ENCODE peak calls at places on chromosomes 5 and 9, in five cellular contexts. One of them, this sample, is unnamed.
A peak's percentile ranks its signal among the peaks of the same experiment; 100 is the strongest.

GRCh38 chr9:81396528-81396927 is 292.8 kb downstream of the TLE1 start:
- DNase-seq in fibroblast of lung: no peak
- DNase-seq in body of pancreas: no peak
- DNase-seq in epithelial cell of esophagus: no peak
- DNase-seq in progenitor cell of endocrine pancreas: no peak
- DNase-seq in this sample: no peak

GRCh38 chr5:177430146-177430951 is 3.9 kb downstream of the GRK6 start:
- DNase-seq in fibroblast of lung: no peak
- DNase-seq in body of pancreas: no peak
- DNase-seq in epithelial cell of esophagus: peak; percentile 72
- DNase-seq in progenitor cell of endocrine pancreas: no peak
- DNase-seq in this sample: no peak

GRCh38 chr5:175120412-175120811 is 323.6 kb downstream of the DRD1 start:
- DNase-seq in fibroblast of lung: no peak
- DNase-seq in body of pancreas: no peak
- DNase-seq in epithelial cell of esophagus: no peak
- DNase-seq in progenitor cell of endocrine pancreas: no peak
- DNase-seq in this sample: no peak

GRCh38 chr5:88675758-88676636 is 207.0 kb downstream of the MEF2C start:
- DNase-seq in fibroblast of lung: peak; percentile 99
- DNase-seq in body of pancreas: peak; percentile 49
- DNase-seq in epithelial cell of esophagus: peak; percentile 51
- DNase-seq in progenitor cell of endocrine pancreas: no peak
- DNase-seq in this sample: no peak

GRCh38 chr5:135234242-135235000 is 164.6 kb downstream of the MACROH2A1 start:
- DNase-seq in fibroblast of lung: no peak
- DNase-seq in body of pancreas: no peak
- DNase-seq in epithelial cell of esophagus: no peak
- DNase-seq in progenitor cell of endocrine pancreas: no peak
- DNase-seq in this sample: no peak

GRCh38 chr5:177130211-177131018 is 3.2 kb upstream of the NSD1 start:
- DNase-seq in fibroblast of lung: peak; percentile 39
- DNase-seq in body of pancreas: no peak
- DNase-seq in epithelial cell of esophagus: peak; percentile 52
- DNase-seq in progenitor cell of endocrine pancreas: no peak
- DNase-seq in this sample: no peak

GRCh38 chr5:68116408-68116807 is 99.1 kb upstream of the PIK3R1 start:
- DNase-seq in fibroblast of lung: no peak
- DNase-seq in body of pancreas: no peak
- DNase-seq in epithelial cell of esophagus: no peak
- DNase-seq in progenitor cell of endocrine pancreas: no peak
- DNase-seq in this sample: no peak

GRCh38 chr9:131781069-131781468 is 41.2 kb upstream of the RAPGEF1 start:
- DNase-seq in fibroblast of lung: peak; percentile 11
- DNase-seq in body of pancreas: no peak
- DNase-seq in epithelial cell of esophagus: no peak
- DNase-seq in progenitor cell of endocrine pancreas: no peak
- DNase-seq in this sample: no peak

GRCh38 chr5:158642852-158643251 is 456.9 kb downstream of the EBF1 start:
- DNase-seq in fibroblast of lung: peak; percentile 1
- DNase-seq in body of pancreas: no peak
- DNase-seq in epithelial cell of esophagus: no peak
- DNase-seq in progenitor cell of endocrine pancreas: no peak
- DNase-seq in this sample: no peak

GRCh38 chr5:39863926-39864572 is 439.3 kb upstream of the DAB2 start:
- DNase-seq in fibroblast of lung: no peak
- DNase-seq in body of pancreas: peak; percentile 80
- DNase-seq in epithelial cell of esophagus: no peak
- DNase-seq in progenitor cell of endocrine pancreas: no peak
- DNase-seq in this sample: no peak

GRCh38 chr5:1112596-1113331 is 901 bp upstream of the SLC12A7 start:
- DNase-seq in fibroblast of lung: no peak
- DNase-seq in body of pancreas: peak; percentile 90
- DNase-seq in epithelial cell of esophagus: peak; percentile 45
- DNase-seq in progenitor cell of endocrine pancreas: no peak
- DNase-seq in this sample: peak; percentile 78

GRCh38 chr5:126534543-126534942 is 60.5 kb downstream of the ALDH7A1 start:
- DNase-seq in fibroblast of lung: no peak
- DNase-seq in body of pancreas: no peak
- DNase-seq in epithelial cell of esophagus: no peak
- DNase-seq in progenitor cell of endocrine pancreas: no peak
- DNase-seq in this sample: no peak

GRCh38 chr5:126535856-126536545 is 59.0 kb downstream of the ALDH7A1 start:
- DNase-seq in fibroblast of lung: no peak
- DNase-seq in body of pancreas: no peak
- DNase-seq in epithelial cell of esophagus: no peak
- DNase-seq in progenitor cell of endocrine pancreas: no peak
- DNase-seq in this sample: no peak

GRCh38 chr5:126540631-126541030 is 54.4 kb downstream of the ALDH7A1 start:
- DNase-seq in fibroblast of lung: no peak
- DNase-seq in body of pancreas: no peak
- DNase-seq in epithelial cell of esophagus: no peak
- DNase-seq in progenitor cell of endocrine pancreas: no peak
- DNase-seq in this sample: no peak

GRCh38 chr5:126538579-126538978 is 56.4 kb downstream of the ALDH7A1 start:
- DNase-seq in fibroblast of lung: no peak
- DNase-seq in body of pancreas: no peak
- DNase-seq in epithelial cell of esophagus: no peak
- DNase-seq in progenitor cell of endocrine pancreas: no peak
- DNase-seq in this sample: no peak

DNA sequence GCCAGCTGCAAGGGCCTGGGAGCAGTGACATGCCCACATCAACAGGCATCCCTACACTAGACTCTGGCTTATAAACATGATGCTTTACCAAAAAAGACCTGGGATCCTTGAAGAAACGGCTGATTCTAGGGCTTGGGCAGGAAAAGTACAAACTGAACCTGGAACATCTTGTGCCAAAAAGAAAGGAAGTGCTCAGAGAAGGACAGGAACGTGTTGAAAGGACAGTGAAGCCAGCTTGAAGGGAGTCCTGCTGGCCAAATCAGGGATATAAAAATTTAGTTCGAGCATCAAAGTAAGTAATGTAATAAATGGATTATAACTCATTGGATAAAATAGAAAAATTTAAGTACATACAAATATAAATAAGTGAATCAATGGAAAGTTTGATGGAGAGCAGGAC is 58.1 kb downstream of the ALDH7A1 start:
- DNase-seq in fibroblast of lung: no peak
- DNase-seq in body of pancreas: no peak
- DNase-seq in epithelial cell of esophagus: no peak
- DNase-seq in progenitor cell of endocrine pancreas: no peak
- DNase-seq in this sample: no peak
- TF ChIP-seq CTCF in fibroblast of lung: peak; percentile 11
- TF ChIP-seq CTCF in body of pancreas: no peak
- TF ChIP-seq CTCF in epithelial cell of esophagus: no peak
- TF ChIP-seq CTCF in progenitor cell of endocrine pancreas: peak; percentile 10
- TF ChIP-seq CTCF in this sample: no peak

GRCh38 chr9:134275379-134275778 is 50.9 kb upstream of the RXRA start:
- DNase-seq in fibroblast of lung: no peak
- DNase-seq in body of pancreas: no peak
- DNase-seq in epithelial cell of esophagus: no peak
- DNase-seq in progenitor cell of endocrine pancreas: no peak
- DNase-seq in this sample: no peak
- TF ChIP-seq CTCF in fibroblast of lung: no peak
- TF ChIP-seq CTCF in body of pancreas: no peak
- TF ChIP-seq CTCF in epithelial cell of esophagus: no peak
- TF ChIP-seq CTCF in progenitor cell of endocrine pancreas: no peak
- TF ChIP-seq CTCF in this sample: no peak

GRCh38 chr5:143472576-143472975 is 69.1 kb upstream of the NR3C1 start:
- DNase-seq in fibroblast of lung: no peak
- DNase-seq in body of pancreas: no peak
- DNase-seq in epithelial cell of esophagus: no peak
- DNase-seq in progenitor cell of endocrine pancreas: no peak
- DNase-seq in this sample: no peak

GRCh38 chr5:143470120-143470519 is 66.6 kb upstream of the NR3C1 start:
- DNase-seq in fibroblast of lung: no peak
- DNase-seq in body of pancreas: no peak
- DNase-seq in epithelial cell of esophagus: no peak
- DNase-seq in progenitor cell of endocrine pancreas: no peak
- DNase-seq in this sample: no peak

GRCh38 chr5:143469125-143469524 is 65.6 kb upstream of the NR3C1 start:
- DNase-seq in fibroblast of lung: no peak
- DNase-seq in body of pancreas: no peak
- DNase-seq in epithelial cell of esophagus: no peak
- DNase-seq in progenitor cell of endocrine pancreas: no peak
- DNase-seq in this sample: no peak

GRCh38 chr5:143471666-143472411 is 68.4 kb upstream of the NR3C1 start:
- DNase-seq in fibroblast of lung: peak; percentile 39
- DNase-seq in body of pancreas: no peak
- DNase-seq in epithelial cell of esophagus: no peak
- DNase-seq in progenitor cell of endocrine pancreas: no peak
- DNase-seq in this sample: no peak

GRCh38 chr5:143471041-143471509 is 67.6 kb upstream of the NR3C1 start:
- DNase-seq in fibroblast of lung: peak; percentile 78
- DNase-seq in body of pancreas: no peak
- DNase-seq in epithelial cell of esophagus: peak; percentile 57
- DNase-seq in progenitor cell of endocrine pancreas: no peak
- DNase-seq in this sample: peak; percentile 54
- TF ChIP-seq CTCF in fibroblast of lung: no peak
- TF ChIP-seq CTCF in body of pancreas: no peak
- TF ChIP-seq CTCF in epithelial cell of esophagus: no peak
- TF ChIP-seq CTCF in progenitor cell of endocrine pancreas: no peak
- TF ChIP-seq CTCF in this sample: no peak

GRCh38 chr5:83724001-83724400 is 3.3 kb upstream of the HAPLN1 start:
- DNase-seq in fibroblast of lung: no peak
- DNase-seq in body of pancreas: no peak
- DNase-seq in epithelial cell of esophagus: no peak
- DNase-seq in progenitor cell of endocrine pancreas: no peak
- DNase-seq in this sample: no peak
- TF ChIP-seq CTCF in fibroblast of lung: no peak
- TF ChIP-seq CTCF in body of pancreas: no peak
- TF ChIP-seq CTCF in epithelial cell of esophagus: no peak
- TF ChIP-seq CTCF in progenitor cell of endocrine pancreas: no peak
- TF ChIP-seq CTCF in this sample: no peak

DNA sequence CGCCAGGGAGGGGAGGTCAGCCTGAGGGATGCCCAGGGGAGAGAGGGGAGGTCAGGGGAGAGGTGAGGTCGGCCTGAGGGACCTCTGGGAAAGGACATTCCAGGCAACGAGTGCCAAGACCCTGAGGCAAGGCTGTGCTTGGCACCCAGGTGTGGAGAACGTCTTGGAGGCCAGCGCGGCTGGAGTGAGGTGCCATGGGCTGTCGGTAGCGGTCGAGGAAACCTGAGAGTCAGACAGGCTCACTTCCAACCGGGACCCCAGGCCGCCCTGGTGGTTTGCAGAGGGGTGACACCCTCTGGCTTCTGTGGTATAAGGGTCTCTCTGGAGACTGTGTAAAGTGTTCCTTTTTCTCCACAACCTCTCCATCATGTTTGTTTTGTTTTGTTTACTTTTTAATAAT is 82.9 kb downstream of the CACNA1B start:
- DNase-seq in fibroblast of lung: no peak
- DNase-seq in body of pancreas: no peak
- DNase-seq in epithelial cell of esophagus: no peak
- DNase-seq in progenitor cell of endocrine pancreas: no peak
- DNase-seq in this sample: no peak
- TF ChIP-seq CTCF in fibroblast of lung: no peak
- TF ChIP-seq CTCF in body of pancreas: no peak
- TF ChIP-seq CTCF in epithelial cell of esophagus: no peak
- TF ChIP-seq CTCF in progenitor cell of endocrine pancreas: peak; percentile 30
- TF ChIP-seq CTCF in this sample: no peak

DNA sequence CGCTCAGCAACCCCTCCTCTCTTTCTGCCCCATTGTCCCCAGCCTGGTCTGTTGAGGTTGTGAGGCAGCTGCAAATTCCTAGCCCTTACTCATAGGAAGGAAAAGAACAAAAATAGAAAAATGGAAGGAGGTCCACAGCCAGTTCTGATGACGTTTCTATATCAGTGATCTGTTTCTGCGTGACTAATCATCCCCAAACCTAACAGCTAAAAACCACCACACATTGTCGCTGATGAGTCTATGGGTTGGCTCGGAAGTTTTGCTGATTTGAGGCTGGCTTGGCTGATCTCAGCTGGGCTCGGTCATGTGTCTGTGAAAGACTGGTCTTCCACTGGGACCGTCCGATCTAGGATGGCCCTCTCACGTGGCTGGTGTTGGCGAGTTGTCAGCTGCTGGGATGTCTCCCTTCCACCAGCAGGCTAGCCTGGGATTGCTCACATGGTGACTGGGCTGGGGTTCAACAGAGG is 200.6 kb upstream of the ZNF618 start:
- DNase-seq in fibroblast of lung: peak; percentile 99
- DNase-seq in body of pancreas: peak; percentile 66
- DNase-seq in epithelial cell of esophagus: peak; percentile 61
- DNase-seq in progenitor cell of endocrine pancreas: no peak
- DNase-seq in this sample: peak; percentile 75
- TF ChIP-seq CTCF in fibroblast of lung: no peak
- TF ChIP-seq CTCF in body of pancreas: no peak
- TF ChIP-seq CTCF in epithelial cell of esophagus: no peak
- TF ChIP-seq CTCF in progenitor cell of endocrine pancreas: no peak
- TF ChIP-seq CTCF in this sample: no peak

GRCh38 chr5:19554524-19554923 is 433.5 kb downstream of the CDH18 start:
- DNase-seq in fibroblast of lung: no peak
- DNase-seq in body of pancreas: no peak
- DNase-seq in epithelial cell of esophagus: no peak
- DNase-seq in progenitor cell of endocrine pancreas: no peak
- DNase-seq in this sample: no peak
- TF ChIP-seq CTCF in fibroblast of lung: no peak
- TF ChIP-seq CTCF in body of pancreas: no peak
- TF ChIP-seq CTCF in epithelial cell of esophagus: peak; percentile 12
- TF ChIP-seq CTCF in progenitor cell of endocrine pancreas: peak; percentile 29
- TF ChIP-seq CTCF in this sample: no peak

GRCh38 chr5:108661590-108662219 is 86.0 kb upstream of the FER start:
- DNase-seq in fibroblast of lung: peak; percentile 44
- DNase-seq in body of pancreas: no peak
- DNase-seq in epithelial cell of esophagus: peak; percentile 85
- DNase-seq in progenitor cell of endocrine pancreas: no peak
- DNase-seq in this sample: peak; percentile 67
- TF ChIP-seq CTCF in fibroblast of lung: no peak
- TF ChIP-seq CTCF in body of pancreas: no peak
- TF ChIP-seq CTCF in epithelial cell of esophagus: no peak
- TF ChIP-seq CTCF in progenitor cell of endocrine pancreas: no peak
- TF ChIP-seq CTCF in this sample: no peak

This sample was measured in MCF 10A.